ENCODE peak calls at places on chromosomes 3 and 15, in ten cellular contexts. A is tibial nerve; N is colonic mucosa; F is keratinocyte; S is CD8-positive, alpha-beta memory T cell; L is neural progenitor cell; Q is esophagus squamous epithelium; Y is uterus; Z is left ventricle myocardium inferior; P is lower lobe of right lung. E is an unnamed sample. For H3K27me3 and H3K9me3, the result is how much of the 10 kb centered on the place peaks cover.

GRCh38 chr3:136750922-136751258 is 1.3 kb downstream of the STAG1 start:
- DNase-seq in Y (no peak), Z (no peak), N (no peak), P (no peak), L (no peak), S (no peak), A (no peak), Q (no peak), F (no peak), E (no peak)

GRCh38 chr3:15791525-15791924 is 6.3 kb downstream of the ANKRD28 start:
- DNase-seq in A (no peak), F (no peak), P (no peak), Y (no peak), N (no peak), Q (no peak), S (no peak), L (no peak), Z (no peak), E (no peak)

GRCh38 chr3:171001250-171001893 is 25.1 kb downstream of the SLC2A2 start:
- DNase-seq in Y (no peak), A (no peak), S (no peak), N (no peak), F (no peak), Q (no peak), P (no peak), Z (no peak), L (no peak), E (no peak)

GRCh38 chr3:30448436-30448835 is 158.0 kb upstream of the TGFBR2 start:
- DNase-seq in L (no peak), F (no peak), N (no peak), S (no peak), P (no peak), A (no peak), Z (no peak), Y (no peak), Q (no peak), E (no peak)

GRCh38 chr15:88002721-88003120 is 253.8 kb downstream of the NTRK3 start:
- DNase-seq in L (no peak), F (no peak), S (no peak), Y (no peak), A (no peak), P (no peak), Z (no peak), N (no peak), Q (no peak), E (no peak)

GRCh38 chr15:34436956-34437442 is 609 bp downstream of the GOLGA8A start:
- DNase-seq in L (peak), S (no peak), N (no peak), A (no peak), Z (peak), P (peak), Y (no peak), Q (no peak), F (no peak), E (peak)

GRCh38 chr3:13072239-13073041 is 789 bp downstream of the IQSEC1 start:
- DNase-seq in S (no peak), L (peak), N (no peak), Q (no peak), Y (no peak), A (no peak), Z (peak), F (no peak), P (no peak), E (no peak)

GRCh38 chr15:56821721-56822425 is 88.6 kb upstream of the ZNF280D start:
- DNase-seq in P (peak), F (no peak), S (peak), A (no peak), Z (peak), Q (no peak), N (peak), Y (peak), L (peak), E (peak)

GRCh38 chr3:164222200-164222599 is 856.1 kb downstream of the SI start:
- DNase-seq in A (no peak), Z (no peak), L (no peak), Q (no peak), Y (no peak), N (no peak), F (no peak), S (no peak), P (no peak), E (no peak)

GRCh38 chr15:31264534-31265089 is 62.0 kb upstream of the KLF13 start:
- DNase-seq in L (peak), A (no peak), Z (peak), N (peak), P (no peak), F (no peak), Y (peak), S (no peak), Q (no peak), E (no peak)

GRCh38 chr3:55164191-55164590 is 236.3 kb upstream of the LRTM1 start:
- DNase-seq in Y (no peak), N (no peak), A (no peak), P (no peak), L (no peak), S (no peak), F (no peak), Z (no peak), Q (no peak), E (no peak)

GRCh38 chr3:139757448-139758030 is 79.8 kb upstream of the NMNAT3 start:
- DNase-seq in Q (no peak), P (no peak), L (no peak), A (no peak), N (no peak), F (no peak), Y (no peak), Z (no peak), S (no peak), E (no peak)

GRCh38 chr3:128313936-128314335 is 152.8 kb downstream of the DNAJB8 start:
- DNase-seq in A (no peak), N (no peak), Y (no peak), P (no peak), S (no peak), F (no peak), Z (no peak), Q (no peak), L (no peak), E (no peak)

GRCh38 chr3:165192610-165193192 is 3.5 kb downstream of the SLITRK3 start:
- DNase-seq in P (no peak), S (no peak), Z (no peak), F (no peak), A (no peak), Q (no peak), N (no peak), L (peak), Y (peak), E (no peak)

DNA sequence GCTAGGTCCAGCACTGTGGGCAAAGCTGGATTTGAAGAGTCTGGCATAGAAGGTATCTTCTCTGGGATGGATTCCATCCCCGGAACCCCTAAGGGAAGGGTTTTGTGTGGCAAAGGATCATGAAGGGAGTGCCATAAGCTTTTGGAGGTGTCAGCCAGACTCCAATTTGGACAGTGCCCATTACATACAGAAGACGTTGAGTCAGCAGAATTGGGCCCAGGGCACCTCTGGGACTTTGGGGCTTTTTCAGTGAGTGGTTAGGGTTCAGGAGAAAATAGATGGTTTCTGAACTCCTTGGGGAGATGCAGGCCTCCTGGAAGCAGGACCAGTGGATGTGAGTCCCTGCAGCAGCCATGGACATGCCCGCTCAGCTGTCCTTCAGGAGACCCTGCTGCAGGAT is 34.6 kb upstream of the XCR1 start:
- DNase-seq in Z (no peak), L (no peak), F (no peak), Q (no peak), P (no peak), Y (no peak), S (no peak), N (no peak), A (no peak), E (no peak)
- H3K27ac ChIP-seq in Z (no peak), L (no peak), F (no peak), Q (no peak), P (no peak), Y (no peak), S (no peak), N (no peak), A (no peak), E (no peak)

GRCh38 chr3:107950413-107950812 is 140.4 kb downstream of the CD47 start:
- DNase-seq in Z (no peak), F (no peak), A (no peak), Y (no peak), S (no peak), Q (no peak), P (no peak), L (no peak), N (no peak), E (no peak)
- H3K27me3 ChIP-seq in Z (under half), F (under half), A (under half), Y (under half), S (under half), Q (under half), P (under half), L (under half), N (under half), E (under half)

DNA sequence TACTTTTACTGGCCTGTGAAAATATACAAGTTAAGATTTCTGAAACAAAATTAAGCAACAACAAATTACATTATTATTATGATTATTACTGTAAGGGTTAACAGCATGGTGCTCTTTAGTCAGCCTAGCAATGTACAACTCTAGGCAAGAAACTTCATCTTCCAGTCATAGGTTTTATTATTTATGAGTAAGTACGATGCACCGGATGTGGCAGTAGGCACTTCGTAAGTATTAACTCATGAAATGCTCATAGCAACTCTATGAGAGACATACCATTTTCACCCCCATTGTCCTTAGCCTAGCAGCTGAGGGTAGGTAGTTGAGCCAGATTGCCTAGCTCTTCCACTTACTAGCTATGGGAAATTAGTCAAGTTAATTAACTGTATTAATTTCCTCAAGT is 68.0 kb upstream of the PTPRG start:
- DNase-seq in P (no peak), Z (no peak), Y (no peak), L (no peak), N (no peak), A (no peak), F (no peak), Q (no peak), S (no peak), E (no peak)
- H3K9me3 ChIP-seq in P (under half), Z (under half), Y (under half), L (under half), N (under half), A (under half), F (under half), Q (under half), S (under half), E (under half)

GRCh38 chr3:64059484-64059883 is 36.2 kb upstream of the PSMD6 start:
- DNase-seq in S (no peak), Y (no peak), L (no peak), N (no peak), P (no peak), Q (no peak), F (no peak), A (no peak), Z (no peak), E (no peak)
- H3K27ac ChIP-seq in S (no peak), Y (no peak), L (no peak), N (no peak), P (no peak), Q (no peak), F (no peak), A (no peak), Z (no peak), E (no peak)

GRCh38 chr15:29622637-29623036 is 199.6 kb downstream of the TJP1 start:
- DNase-seq in A (no peak), Z (no peak), L (no peak), F (no peak), Q (no peak), P (no peak), N (no peak), Y (no peak), S (no peak), E (no peak)
- H3K27me3 ChIP-seq in A (under half), Z (under half), L (under half), F (under half), Q (under half), P (under half), N (under half), Y (under half), S (under half), E (under half)

GRCh38 chr15:25226360-25226759 is 212.5 kb downstream of the UBE3A start:
- DNase-seq in Z (peak), F (no peak), P (no peak), Q (no peak), Y (no peak), A (no peak), L (no peak), S (no peak), N (no peak), E (no peak)
- H3K9me3 ChIP-seq in Z (under half), F (under half), P (under half), Q (under half), Y (under half), A (under half), L (under half), S (under half), N (under half), E (under half)

DNA sequence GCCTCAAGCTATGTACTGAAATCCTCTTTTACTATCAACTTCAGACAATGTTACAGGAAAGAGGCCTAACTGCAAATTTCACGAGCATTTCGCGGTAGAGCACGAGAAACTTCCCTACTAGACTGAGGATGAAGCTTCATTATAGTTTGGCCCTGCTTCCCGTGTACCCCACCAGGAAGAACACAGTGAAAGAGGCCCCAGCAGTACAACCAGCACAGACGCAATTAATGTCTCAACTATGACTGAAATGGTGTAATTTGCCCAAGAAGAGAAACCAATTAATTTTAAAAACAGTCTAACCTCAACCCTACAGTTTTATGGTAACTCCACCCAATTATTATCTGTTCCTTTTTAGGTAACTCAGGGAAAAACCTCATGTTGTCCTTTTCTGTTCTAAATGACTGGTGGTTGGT is 12.1 kb downstream of the CHSY1 start:
- DNase-seq in Q (no peak), S (no peak), Y (no peak), Z (no peak), F (no peak), A (no peak), L (no peak), N (no peak), P (no peak), E (no peak)
- H3K27ac ChIP-seq in Q (peak), S (no peak), Y (peak), Z (peak), F (no peak), A (peak), L (no peak), N (no peak), P (peak), E (no peak)

GRCh38 chr3:48655586-48655985 is 7.1 kb downstream of the CELSR3 start:
- DNase-seq in P (peak), Q (no peak), F (no peak), A (no peak), Y (no peak), S (peak), Z (no peak), L (no peak), N (no peak), E (peak)
- H3K27me3 ChIP-seq in P (under half), Q (under half), F (under half), A (under half), Y (under half), S (under half), Z (under half), L (under half), N (under half), E (under half)

E was measured in CD4-positive, alpha-beta T cell.